ENCODE peak calls at places on chromosome 2, in ten cellular contexts. W, D, P, S, V, X, M, G, R and N are unnamed samples.

GRCh38 chr2:43129254-43129653 is 97.2 kb downstream of the ZFP36L2 start:
- DNase-seq in W (no peak), D (no peak), P (no peak), S (no peak), V (no peak), X (no peak), M (no peak), G (no peak), R (no peak), N (no peak)

GRCh38 chr2:109435866-109436634 is 177.7 kb downstream of the SEPTIN10 start:
- DNase-seq in W (no peak), D (no peak), P (peak; percentile 84), S (peak; percentile 39), V (no peak), X (no peak), M (peak; percentile 13), G (no peak), R (no peak), N (no peak)

GRCh38 chr2:210324458-210324857 is 9.5 kb upstream of the MYL1 start:
- DNase-seq in W (no peak), D (no peak), P (no peak), S (no peak), V (no peak), X (no peak), M (no peak), G (no peak), R (no peak), N (no peak)

GRCh38 chr2:25257931-25258771 is 83.6 kb downstream of the DNMT3A start:
- DNase-seq in W (no peak), D (no peak), P (no peak), S (no peak), V (no peak), X (no peak), M (no peak), G (peak; percentile 61), R (no peak), N (no peak)

GRCh38 chr2:232502901-232503791 is 15.5 kb upstream of the ECEL1 start:
- DNase-seq in W (peak; percentile 23), D (peak; percentile 33), P (no peak), S (no peak), V (no peak), X (no peak), M (no peak), G (peak; percentile 69), R (no peak), N (no peak)

GRCh38 chr2:237968048-237968862 is 1.4 kb downstream of the UBE2F start:
- DNase-seq in W (no peak), D (peak; percentile 34), P (peak; percentile 10), S (no peak), V (no peak), X (peak; percentile 87), M (peak; percentile 57), G (peak; percentile 43), R (peak; percentile 35), N (peak; percentile 51)

GRCh38 chr2:52862801-52863200 is 904.8 kb upstream of the CHAC2 start:
- DNase-seq in W (no peak), D (no peak), P (no peak), S (no peak), V (no peak), X (no peak), M (no peak), G (no peak), R (no peak), N (no peak)

GRCh38 chr2:15943914-15944313 is 3.6 kb downstream of the MYCN start:
- DNase-seq in W (no peak), D (no peak), P (no peak), S (no peak), V (peak; percentile 46), X (no peak), M (no peak), G (no peak), R (no peak), N (peak; percentile 64)

GRCh38 chr2:35973737-35974132 is 381.8 kb upstream of the CRIM1 start:
- DNase-seq in W (peak; percentile 71), D (no peak), P (no peak), S (no peak), V (no peak), X (no peak), M (no peak), G (no peak), R (peak; percentile 7), N (no peak)

GRCh38 chr2:219230201-219230540 is 565 bp downstream of the ANKZF1 start:
- DNase-seq in W (peak; percentile 52), D (peak; percentile 51), P (no peak), S (peak; percentile 82), V (peak; percentile 45), X (peak; percentile 55), M (no peak), G (peak; percentile 51), R (peak; percentile 45), N (peak; percentile 79)

GRCh38 chr2:74619651-74620297 is 28.4 kb downstream of the M1AP start:
- DNase-seq in W (no peak), D (no peak), P (no peak), S (no peak), V (no peak), X (no peak), M (no peak), G (no peak), R (no peak), N (no peak)

GRCh38 chr2:158745866-158746382 is 49.2 kb upstream of the DAPL1 start:
- DNase-seq in W (no peak), D (no peak), P (no peak), S (no peak), V (no peak), X (no peak), M (no peak), G (no peak), R (no peak), N (no peak)

GRCh38 chr2:238651306-238652052 is 196.4 kb upstream of the TWIST2 start:
- DNase-seq in W (no peak), D (no peak), P (no peak), S (no peak), V (no peak), X (no peak), M (no peak), G (no peak), R (no peak), N (no peak)

GRCh38 chr2:185967335-185967734 is 228.7 kb downstream of the FSIP2 start:
- DNase-seq in W (no peak), D (no peak), P (no peak), S (no peak), V (no peak), X (no peak), M (no peak), G (no peak), R (no peak), N (no peak)

GRCh38 chr2:205405752-205406151 is 276.5 kb upstream of the NRP2 start:
- DNase-seq in W (no peak), D (peak; percentile 16), P (no peak), S (no peak), V (no peak), X (no peak), M (peak; percentile 72), G (no peak), R (no peak), N (no peak)

GRCh38 chr2:233865838-233866237 is 2.3 kb downstream of the MSL3B start:
- DNase-seq in W (peak; percentile 31), D (no peak), P (no peak), S (no peak), V (peak; percentile 33), X (no peak), M (no peak), G (peak; percentile 39), R (peak; percentile 43), N (no peak)
- TF ChIP-seq CTCF in W (peak; percentile 22), D (no peak), P (no peak), S (no peak), V (peak; percentile 58), X (no peak), M (no peak), G (peak; percentile 59), R (peak; percentile 35), N (no peak)

DNA sequence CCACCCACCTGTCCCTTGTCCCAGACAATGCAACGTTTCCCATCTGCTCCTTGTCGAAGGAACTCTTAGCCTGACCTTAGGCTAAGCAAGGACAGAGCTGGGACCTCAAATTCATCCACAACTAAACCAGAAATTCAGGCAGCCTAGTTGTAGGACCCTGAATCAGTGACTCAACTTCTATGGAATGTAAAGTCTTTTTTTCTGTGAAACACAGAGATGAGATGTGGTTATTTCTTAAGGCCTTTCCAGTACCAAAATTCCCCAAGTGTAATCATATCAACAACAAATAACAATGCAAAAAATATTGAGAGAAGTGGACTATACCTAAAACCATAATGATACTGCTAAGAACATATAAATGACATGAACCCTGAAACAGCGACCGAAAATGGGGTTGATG is 46.7 kb downstream of the EN1 start:
- DNase-seq in W (no peak), D (no peak), P (no peak), S (no peak), V (no peak), X (no peak), M (no peak), G (no peak), R (no peak), N (no peak)
- TF ChIP-seq CTCF in W (no peak), D (no peak), P (no peak), S (no peak), V (no peak), X (no peak), M (no peak), G (no peak), R (no peak), N (no peak)

DNA sequence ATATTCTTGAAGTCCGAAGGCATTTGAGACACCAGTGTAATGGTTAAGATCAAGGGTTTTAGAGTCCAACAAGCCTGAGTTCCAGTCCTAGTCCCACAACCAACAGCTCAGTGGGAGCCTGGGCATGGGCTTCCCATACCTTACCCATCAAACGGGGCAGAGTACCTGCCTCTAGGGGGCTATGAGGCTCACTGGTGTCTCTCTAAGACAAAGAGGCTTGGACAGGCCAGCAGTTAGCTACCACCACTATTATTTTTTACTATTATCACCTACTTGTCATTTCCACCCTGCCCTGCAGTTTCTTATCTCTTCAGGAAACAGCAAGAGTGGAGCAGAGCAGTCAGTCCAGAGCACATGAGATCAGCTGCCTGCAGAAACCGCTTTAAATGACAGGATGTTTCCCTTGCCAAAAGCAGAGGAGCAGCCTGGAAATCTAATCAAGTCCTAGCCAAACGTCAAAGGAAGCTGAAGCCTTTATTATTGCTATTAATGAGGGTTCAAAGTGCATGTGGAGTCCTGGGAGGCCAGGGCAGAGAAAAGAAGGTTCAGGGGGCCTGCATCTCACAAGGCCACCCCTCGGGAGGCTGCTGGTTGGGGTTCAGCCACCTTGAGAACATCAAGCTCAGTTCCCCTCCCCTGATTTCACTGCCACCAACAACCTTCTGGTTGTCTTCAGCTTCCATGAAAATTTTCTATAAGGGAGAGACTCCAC is 66.6 kb downstream of the STPG4 start:
- DNase-seq in W (no peak), D (no peak), P (no peak), S (no peak), V (no peak), X (no peak), M (no peak), G (peak; percentile 52), R (peak; percentile 47), N (no peak)
- TF ChIP-seq CTCF in W (no peak), D (no peak), P (no peak), S (no peak), V (peak; percentile 13), X (no peak), M (no peak), G (peak; percentile 56), R (peak; percentile 44), N (no peak)

GRCh38 chr2:125224830-125225229 is 1199.7 kb downstream of the CNTNAP5 start:
- DNase-seq in W (no peak), D (no peak), P (no peak), S (no peak), V (no peak), X (peak; percentile 3), M (no peak), G (peak; percentile 57), R (no peak), N (peak; percentile 15)

GRCh38 chr2:125224188-125224587 is 1199.1 kb downstream of the CNTNAP5 start:
- DNase-seq in W (no peak), D (no peak), P (no peak), S (no peak), V (no peak), X (no peak), M (no peak), G (no peak), R (no peak), N (peak; percentile 4)

GRCh38 chr2:125227843-125228392 is 1202.8 kb downstream of the CNTNAP5 start:
- DNase-seq in W (no peak), D (no peak), P (no peak), S (no peak), V (no peak), X (no peak), M (no peak), G (no peak), R (no peak), N (no peak)
- TF ChIP-seq CTCF in W (no peak), D (peak; percentile 13), P (no peak), S (no peak), V (peak; percentile 27), X (no peak), M (no peak), G (peak; percentile 65), R (no peak), N (no peak)